ENCODE peak calls at places on chromosomes 11 and 22, in seven cellular contexts. G, Z, J, I, O, K and M are unnamed samples.

GRCh38 chr11:9385288-9385902 is 943 bp downstream of the IPO7 start:
- DNase-seq in G (no peak), Z (peak; percentile 40), J (no peak), I (peak; percentile 17), O (no peak), K (no peak), M (no peak)

GRCh38 chr11:121067912-121068652 is 33.0 kb upstream of the TECTA start:
- DNase-seq in G (no peak), Z (no peak), J (no peak), I (peak; percentile 55), O (peak; percentile 22), K (peak; percentile 45), M (no peak)

GRCh38 chr11:134371436-134372185 is 39.8 kb downstream of the GLB1L2 start:
- DNase-seq in G (no peak), Z (no peak), J (no peak), I (no peak), O (no peak), K (no peak), M (no peak)

GRCh38 chr11:123653405-123653996 is 923 bp downstream of the SCN3B start:
- DNase-seq in G (no peak), Z (no peak), J (peak; percentile 19), I (no peak), O (no peak), K (no peak), M (no peak)

GRCh38 chr22:46815896-46816721 is 53.7 kb downstream of the TBC1D22A start:
- DNase-seq in G (no peak), Z (no peak), J (peak; percentile 10), I (no peak), O (no peak), K (no peak), M (peak; percentile 71)

GRCh38 chr11:134349109-134349801 is 17.5 kb downstream of the GLB1L2 start:
- DNase-seq in G (no peak), Z (no peak), J (no peak), I (no peak), O (no peak), K (no peak), M (no peak)

GRCh38 chr11:76327756-76328388 is 53.1 kb downstream of the THAP12 start:
- DNase-seq in G (no peak), Z (no peak), J (no peak), I (no peak), O (no peak), K (no peak), M (no peak)

GRCh38 chr22:50173983-50174355 is 3.4 kb downstream of the PANX2 start:
- DNase-seq in G (no peak), Z (no peak), J (no peak), I (no peak), O (no peak), K (no peak), M (no peak)

GRCh38 chr11:76243648-76244285 is 37.5 kb upstream of the WNT11 start:
- DNase-seq in G (no peak), Z (no peak), J (no peak), I (no peak), O (no peak), K (no peak), M (no peak)

GRCh38 chr11:17164361-17165246 is 43.2 kb downstream of the PIK3C2A start:
- DNase-seq in G (no peak), Z (no peak), J (no peak), I (peak; percentile 21), O (peak; percentile 8), K (no peak), M (no peak)

GRCh38 chr11:59199546-59200420 is 12.9 kb downstream of the MPEG1 start:
- DNase-seq in G (no peak), Z (no peak), J (no peak), I (peak; percentile 54), O (no peak), K (no peak), M (no peak)

GRCh38 chr11:3933165-3933628 is 77.7 kb downstream of the STIM1 start:
- DNase-seq in G (no peak), Z (no peak), J (no peak), I (no peak), O (no peak), K (no peak), M (no peak)

GRCh38 chr11:12539570-12539969 is 134.7 kb upstream of the TEAD1 start:
- DNase-seq in G (no peak), Z (no peak), J (peak; percentile 78), I (no peak), O (no peak), K (no peak), M (peak; percentile 96)

GRCh38 chr11:66388746-66389386 is 17.3 kb upstream of the SLC29A2 start:
- DNase-seq in G (peak; percentile 75), Z (peak; percentile 80), J (peak; percentile 88), I (peak; percentile 72), O (peak; percentile 83), K (peak; percentile 60), M (peak; percentile 81)

GRCh38 chr11:14342906-14343305 is 16.1 kb downstream of the RRAS2 start:
- DNase-seq in G (no peak), Z (no peak), J (no peak), I (peak; percentile 61), O (no peak), K (no peak), M (peak; percentile 39)

GRCh38 chr11:16891964-16892363 is 122.2 kb downstream of the PLEKHA7 start:
- DNase-seq in G (no peak), Z (no peak), J (peak; percentile 51), I (no peak), O (no peak), K (no peak), M (peak; percentile 28)

GRCh38 chr11:31690041-31690440 is 121.1 kb downstream of the PAX6 start:
- DNase-seq in G (no peak), Z (no peak), J (no peak), I (no peak), O (no peak), K (no peak), M (peak; percentile 35)

GRCh38 chr11:126790550-126790981 is 210.0 kb downstream of the KIRREL3 start:
- DNase-seq in G (no peak), Z (no peak), J (peak; percentile 33), I (no peak), O (no peak), K (no peak), M (peak; percentile 97)

GRCh38 chr11:69746780-69747742 is 28.1 kb downstream of the FGF4 start:
- DNase-seq in G (no peak), Z (no peak), J (no peak), I (no peak), O (peak; percentile 35), K (no peak), M (no peak)

DNA sequence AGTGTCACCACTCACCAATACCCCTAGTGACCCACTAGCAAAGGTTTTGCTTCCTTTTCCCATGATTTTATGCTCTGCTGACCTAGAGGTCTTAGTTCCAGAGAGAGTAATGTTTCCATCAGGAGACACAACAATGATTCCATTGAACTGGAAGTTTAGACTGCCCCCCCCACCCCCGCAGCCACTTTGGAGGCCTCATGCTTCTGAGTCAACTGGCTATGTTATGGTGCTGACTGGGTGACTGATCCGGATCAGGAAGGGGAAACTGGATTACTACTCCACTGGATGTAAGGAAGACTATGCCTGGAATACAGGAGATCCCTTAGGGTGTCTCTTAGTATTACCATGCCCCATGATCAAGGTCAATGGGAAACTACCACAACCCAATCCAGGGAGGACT is 633.6 kb downstream of the OPCML start:
- DNase-seq in G (no peak), Z (no peak), J (no peak), I (no peak), O (no peak), K (no peak), M (no peak)
- H3K9me2 ChIP-seq in G (no peaks in the 10 kb centered on the region), Z (no peaks in the 10 kb centered on the region), J (no peaks in the 10 kb centered on the region), I (no peaks in the 10 kb centered on the region), O (no peaks in the 10 kb centered on the region), K (no peaks in the 10 kb centered on the region), M (no peaks in the 10 kb centered on the region)

GRCh38 chr11:1855886-1856265 is 3.0 kb downstream of the LSP1 start:
- DNase-seq in G (no peak), Z (no peak), J (no peak), I (no peak), O (no peak), K (no peak), M (no peak)

GRCh38 chr11:1853376-1854131 is 670 bp downstream of the LSP1 start:
- DNase-seq in G (no peak), Z (peak; percentile 19), J (no peak), I (peak; percentile 19), O (no peak), K (no peak), M (no peak)

GRCh38 chr11:1852885-1853284 is at the start of gene LSP1:
- DNase-seq in G (no peak), Z (peak; percentile 96), J (no peak), I (peak; percentile 88), O (no peak), K (no peak), M (no peak)

GRCh38 chr11:1854949-1855885 is 2.3 kb downstream of the LSP1 start:
- DNase-seq in G (no peak), Z (peak; percentile 34), J (no peak), I (no peak), O (no peak), K (no peak), M (no peak)

GRCh38 chr11:1854132-1854948 is 1.5 kb downstream of the LSP1 start:
- DNase-seq in G (no peak), Z (peak; percentile 78), J (no peak), I (no peak), O (no peak), K (no peak), M (no peak)
- H3K4me1 ChIP-seq in G (no peaks in the 10 kb centered on the region), Z (peaks cover 53% of the 10 kb centered on the region), J (no peaks in the 10 kb centered on the region), I (peaks cover 46% of the 10 kb centered on the region), O (no peaks in the 10 kb centered on the region), K (no peaks in the 10 kb centered on the region), M (no peaks in the 10 kb centered on the region)

DNA sequence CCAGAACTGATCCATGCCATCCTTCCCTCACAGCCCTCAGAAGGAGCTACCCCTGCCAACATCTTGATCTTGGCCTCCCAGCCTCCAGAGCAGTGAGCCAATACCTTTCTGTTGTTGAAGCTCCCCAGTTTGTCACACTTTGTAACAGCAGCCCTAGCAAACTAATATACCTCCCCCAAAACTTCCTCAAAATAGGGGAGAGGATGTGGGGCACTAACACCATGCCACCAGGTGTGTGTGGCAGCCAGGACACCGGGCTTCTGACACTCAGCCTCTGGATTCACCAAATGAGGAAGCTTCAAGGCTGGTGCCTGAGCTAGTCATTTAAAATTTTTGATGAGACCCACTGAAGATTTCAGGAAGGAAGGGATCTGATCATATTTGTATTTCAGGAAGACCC is 84.9 kb downstream of the CSNK2A3 start:
- DNase-seq in G (no peak), Z (peak; percentile 53), J (no peak), I (no peak), O (no peak), K (no peak), M (no peak)
- TF ChIP-seq EZH2phosphoT487 in G (no peak), Z (no peak), J (no peak), I (no peak), O (no peak), K (no peak), M (no peak)

GRCh38 chr22:39456262-39457046 is at the start of gene MGAT3:
- DNase-seq in G (no peak), Z (no peak), J (no peak), I (no peak), O (no peak), K (peak; percentile 57), M (peak; percentile 17)

GRCh38 chr22:39457047-39457545 is 284 bp downstream of the MGAT3 start:
- DNase-seq in G (no peak), Z (no peak), J (no peak), I (no peak), O (peak; percentile 49), K (peak; percentile 82), M (no peak)

GRCh38 chr22:39458443-39459083 is 1.8 kb downstream of the MGAT3 start:
- DNase-seq in G (no peak), Z (no peak), J (no peak), I (no peak), O (no peak), K (no peak), M (no peak)

GRCh38 chr22:39459681-39460080 is 2.9 kb downstream of the MGAT3 start:
- DNase-seq in G (no peak), Z (no peak), J (no peak), I (no peak), O (no peak), K (no peak), M (no peak)

GRCh38 chr22:39457546-39458442 is 982 bp downstream of the MGAT3 start:
- DNase-seq in G (no peak), Z (no peak), J (no peak), I (no peak), O (no peak), K (peak; percentile 78), M (no peak)
- H3K9me2 ChIP-seq in G (no peaks in the 10 kb centered on the region), Z (no peaks in the 10 kb centered on the region), J (no peaks in the 10 kb centered on the region), I (no peaks in the 10 kb centered on the region), O (no peaks in the 10 kb centered on the region), K (no peaks in the 10 kb centered on the region), M (no peaks in the 10 kb centered on the region)